ENCODE peak calls at places on chromosomes 1 and 21, in eight cellular contexts. S, Q, A, E, W, C, N and I are unnamed samples.

GRCh38 chr21:28627261-28627660 is 365.4 kb downstream of the LTN1 start:
- DNase-seq in S (no peak), Q (no peak), A (no peak), E (no peak), W (no peak), C (no peak), N (no peak), I (no peak)

GRCh38 chr1:228935855-228936727 is 200.8 kb downstream of the RHOU start:
- DNase-seq in S (no peak), Q (no peak), A (no peak), E (no peak), W (no peak), C (no peak), N (peak; percentile 12), I (no peak)

GRCh38 chr1:156750932-156751723 is at the start of gene HDGF:
- DNase-seq in S (peak; percentile 52), Q (peak; percentile 25), A (no peak), E (no peak), W (peak; percentile 57), C (peak; percentile 35), N (peak; percentile 59), I (peak; percentile 14)

GRCh38 chr1:215226755-215227154 is 144.2 kb downstream of the KCNK2 start:
- DNase-seq in S (no peak), Q (no peak), A (no peak), E (peak; percentile 11), W (no peak), C (no peak), N (no peak), I (no peak)

GRCh38 chr21:31660134-31660565 is 657 bp downstream of the SOD1 start:
- DNase-seq in S (no peak), Q (no peak), A (no peak), E (no peak), W (no peak), C (no peak), N (no peak), I (no peak)

GRCh38 chr1:177163844-177164379 is 600 bp downstream of the ASTN1 start:
- DNase-seq in S (no peak), Q (no peak), A (no peak), E (no peak), W (no peak), C (no peak), N (no peak), I (no peak)

GRCh38 chr1:184366992-184367391 is 19.8 kb upstream of the C1orf21 start:
- DNase-seq in S (no peak), Q (no peak), A (no peak), E (no peak), W (no peak), C (no peak), N (no peak), I (no peak)

GRCh38 chr1:175742790-175743459 is 470 bp downstream of the TNR start:
- DNase-seq in S (peak; percentile 24), Q (no peak), A (no peak), E (peak; percentile 13), W (no peak), C (peak; percentile 11), N (no peak), I (no peak)

GRCh38 chr1:196180847-196181593 is 427.2 kb downstream of the KCNT2 start:
- DNase-seq in S (no peak), Q (no peak), A (no peak), E (peak; percentile 89), W (no peak), C (peak; percentile 86), N (no peak), I (no peak)

GRCh38 chr1:42046772-42047552 is 106.2 kb upstream of the GUCA2B start:
- DNase-seq in S (no peak), Q (no peak), A (no peak), E (no peak), W (no peak), C (no peak), N (no peak), I (no peak)

GRCh38 chr1:223771814-223772770 is 59.8 kb downstream of the CAPN2 start:
- DNase-seq in S (no peak), Q (no peak), A (peak; percentile 59), E (peak; percentile 80), W (no peak), C (peak; percentile 75), N (no peak), I (no peak)

GRCh38 chr1:67559222-67559700 is 125.7 kb upstream of the GADD45A start:
- DNase-seq in S (no peak), Q (no peak), A (no peak), E (no peak), W (no peak), C (peak; percentile 30), N (no peak), I (no peak)

GRCh38 chr1:227489572-227489971 is 73.8 kb upstream of the ZNF678 start:
- DNase-seq in S (no peak), Q (no peak), A (no peak), E (no peak), W (no peak), C (no peak), N (no peak), I (no peak)

GRCh38 chr1:36279110-36279788 is 26.9 kb upstream of the SH3D21 start:
- DNase-seq in S (no peak), Q (no peak), A (no peak), E (no peak), W (no peak), C (no peak), N (no peak), I (no peak)

GRCh38 chr1:114901739-114902255 is 47.1 kb downstream of the SYCP1 start:
- DNase-seq in S (no peak), Q (no peak), A (no peak), E (no peak), W (no peak), C (no peak), N (no peak), I (no peak)

GRCh38 chr1:213041443-213041842 is 9.6 kb upstream of the RPS6KC1 start:
- DNase-seq in S (no peak), Q (no peak), A (no peak), E (peak; percentile 68), W (no peak), C (no peak), N (no peak), I (no peak)

GRCh38 chr1:192713921-192714320 is 78.0 kb downstream of the RGS13 start:
- DNase-seq in S (no peak), Q (no peak), A (no peak), E (no peak), W (no peak), C (no peak), N (no peak), I (no peak)

GRCh38 chr1:207806531-207807394 is 54.9 kb downstream of the CD46 start:
- DNase-seq in S (no peak), Q (no peak), A (peak; percentile 76), E (no peak), W (no peak), C (no peak), N (no peak), I (no peak)

GRCh38 chr1:43659384-43659783 is 9.4 kb downstream of the KDM4A start:
- DNase-seq in S (no peak), Q (no peak), A (no peak), E (no peak), W (no peak), C (no peak), N (no peak), I (no peak)

GRCh38 chr1:8473121-8473891 is 155.4 kb downstream of the SLC45A1 start:
- DNase-seq in S (no peak), Q (no peak), A (peak; percentile 13), E (no peak), W (no peak), C (no peak), N (no peak), I (no peak)

GRCh38 chr1:31633117-31633516 is 11.6 kb downstream of the PEF1 start:
- DNase-seq in S (no peak), Q (no peak), A (no peak), E (no peak), W (no peak), C (peak; percentile 33), N (no peak), I (no peak)

GRCh38 chr1:50529510-50529909 is 106.3 kb upstream of the DMRTA2 start:
- DNase-seq in S (no peak), Q (no peak), A (no peak), E (no peak), W (no peak), C (no peak), N (no peak), I (no peak)

GRCh38 chr1:82830695-82831380 is 1030.1 kb downstream of the ADGRL2 start:
- DNase-seq in S (no peak), Q (no peak), A (no peak), E (no peak), W (no peak), C (no peak), N (no peak), I (no peak)

GRCh38 chr1:228366851-228367741 is 39.5 kb downstream of the TRIM11 start:
- DNase-seq in S (no peak), Q (no peak), A (no peak), E (no peak), W (no peak), C (no peak), N (no peak), I (no peak)

GRCh38 chr1:68181165-68181556 is 51.2 kb downstream of the WLS start:
- DNase-seq in S (no peak), Q (no peak), A (no peak), E (no peak), W (no peak), C (no peak), N (no peak), I (no peak)

GRCh38 chr1:43991476-43992231 is at the start of gene CCDC24:
- DNase-seq in S (peak; percentile 61), Q (peak; percentile 63), A (peak; percentile 92), E (no peak), W (peak; percentile 52), C (peak; percentile 83), N (peak; percentile 66), I (peak; percentile 70)

GRCh38 chr21:34992736-34993135 is 56.4 kb downstream of the RUNX1 start:
- DNase-seq in S (no peak), Q (no peak), A (no peak), E (no peak), W (no peak), C (no peak), N (no peak), I (no peak)

GRCh38 chr1:36872126-36872754 is 162.1 kb downstream of the GRIK3 start:
- DNase-seq in S (no peak), Q (no peak), A (peak; percentile 21), E (no peak), W (no peak), C (no peak), N (no peak), I (no peak)

GRCh38 chr1:95086949-95087533 is 14.3 kb upstream of the ALG14 start:
- DNase-seq in S (no peak), Q (no peak), A (no peak), E (peak; percentile 71), W (no peak), C (peak; percentile 88), N (no peak), I (no peak)

GRCh38 chr1:219041819-219042218 is 131.9 kb upstream of the LYPLAL1 start:
- DNase-seq in S (no peak), Q (no peak), A (no peak), E (peak; percentile 36), W (no peak), C (no peak), N (no peak), I (no peak)

GRCh38 chr1:17577907-17578297 is 38.4 kb downstream of the ARHGEF10L start:
- DNase-seq in S (no peak), Q (no peak), A (no peak), E (no peak), W (no peak), C (no peak), N (no peak), I (no peak)

GRCh38 chr1:111404588-111404987 is 22.9 kb downstream of the OVGP1 start:
- DNase-seq in S (no peak), Q (no peak), A (no peak), E (no peak), W (no peak), C (no peak), N (no peak), I (no peak)

GRCh38 chr1:109282497-109282951 is 421 bp downstream of the PSRC1 start:
- DNase-seq in S (no peak), Q (no peak), A (no peak), E (no peak), W (no peak), C (no peak), N (no peak), I (no peak)

GRCh38 chr21:36708512-36709029 is 9.7 kb downstream of the SIM2 start:
- DNase-seq in S (no peak), Q (no peak), A (no peak), E (no peak), W (no peak), C (no peak), N (peak; percentile 5), I (no peak)